ENCODE peak calls at places on chromosomes 12 and 14, in five cellular contexts. E is CD4-positive, alpha-beta T cell; H is uterus; R is hepatocyte; D is SK-N-SH. C is an unnamed sample.

GRCh38 chr12:46449856-46450255 is 77.3 kb upstream of the SLC38A2 start:
- DNase-seq in H (no peak), R (no peak), E (no peak), D (no peak), C (no peak)

GRCh38 chr12:2187195-2187963 is 134.6 kb downstream of the CACNA1C start:
- DNase-seq in H (no peak), D (no peak), E (no peak), R (no peak), C (no peak)

GRCh38 chr14:94380225-94381148 is 7.9 kb downstream of the SERPINA1 start:
- DNase-seq in E (no peak), D (no peak), H (no peak), R (no peak), C (no peak)

GRCh38 chr12:45040977-45041376 is 9.9 kb downstream of the DBX2 start:
- DNase-seq in E (no peak), H (no peak), R (no peak), D (no peak), C (no peak)

GRCh38 chr12:96132819-96133218 is 61.4 kb upstream of the ELK3 start:
- DNase-seq in H (no peak), E (peak), R (no peak), D (no peak), C (no peak)

GRCh38 chr12:27176765-27177164 is 67.3 kb upstream of the STK38L start:
- DNase-seq in R (no peak), H (no peak), E (no peak), D (no peak), C (peak)

GRCh38 chr14:103071544-103072251 is 12.3 kb upstream of the LBHD2 start:
- DNase-seq in E (no peak), R (no peak), D (no peak), H (no peak), C (no peak)

GRCh38 chr12:7681535-7681934 is 14.0 kb downstream of the GDF3 start:
- DNase-seq in H (no peak), R (no peak), D (no peak), E (no peak), C (no peak)

GRCh38 chr12:1592444-1593231 is 1.7 kb downstream of the FBXL14 start:
- DNase-seq in D (peak), H (no peak), R (peak), E (peak), C (no peak)

GRCh38 chr12:77377116-77377515 is 311.7 kb upstream of the E2F7 start:
- DNase-seq in H (no peak), R (no peak), D (no peak), E (no peak), C (no peak)

GRCh38 chr14:22047105-22047504 is 373.5 kb upstream of the OR4E1 start:
- DNase-seq in R (peak), H (no peak), E (peak), D (no peak), C (no peak)

GRCh38 chr12:67630373-67631088 is 18.0 kb upstream of the DYRK2 start:
- DNase-seq in D (peak), E (peak), R (no peak), H (peak), C (peak)

GRCh38 chr12:41521872-41522379 is 333.8 kb downstream of the PDZRN4 start:
- DNase-seq in E (no peak), H (no peak), R (peak), D (no peak), C (no peak)

GRCh38 chr12:94207467-94208432 is 59.4 kb downstream of the PLXNC1 start:
- DNase-seq in R (no peak), H (no peak), D (no peak), E (peak), C (peak)

GRCh38 chr12:12726543-12727093 is 9.4 kb downstream of the CDKN1B start:
- DNase-seq in D (peak), E (no peak), R (no peak), H (no peak), C (no peak)

GRCh38 chr12:12725956-12726542 is 8.9 kb downstream of the CDKN1B start:
- DNase-seq in E (no peak), R (no peak), H (no peak), D (no peak), C (no peak)

GRCh38 chr12:12723681-12724420 is 6.7 kb downstream of the CDKN1B start:
- DNase-seq in H (peak), R (peak), E (peak), D (peak), C (no peak)

GRCh38 chr12:12724421-12725085 is 7.4 kb downstream of the CDKN1B start:
- DNase-seq in E (no peak), R (no peak), D (peak), H (no peak), C (no peak)

DNA sequence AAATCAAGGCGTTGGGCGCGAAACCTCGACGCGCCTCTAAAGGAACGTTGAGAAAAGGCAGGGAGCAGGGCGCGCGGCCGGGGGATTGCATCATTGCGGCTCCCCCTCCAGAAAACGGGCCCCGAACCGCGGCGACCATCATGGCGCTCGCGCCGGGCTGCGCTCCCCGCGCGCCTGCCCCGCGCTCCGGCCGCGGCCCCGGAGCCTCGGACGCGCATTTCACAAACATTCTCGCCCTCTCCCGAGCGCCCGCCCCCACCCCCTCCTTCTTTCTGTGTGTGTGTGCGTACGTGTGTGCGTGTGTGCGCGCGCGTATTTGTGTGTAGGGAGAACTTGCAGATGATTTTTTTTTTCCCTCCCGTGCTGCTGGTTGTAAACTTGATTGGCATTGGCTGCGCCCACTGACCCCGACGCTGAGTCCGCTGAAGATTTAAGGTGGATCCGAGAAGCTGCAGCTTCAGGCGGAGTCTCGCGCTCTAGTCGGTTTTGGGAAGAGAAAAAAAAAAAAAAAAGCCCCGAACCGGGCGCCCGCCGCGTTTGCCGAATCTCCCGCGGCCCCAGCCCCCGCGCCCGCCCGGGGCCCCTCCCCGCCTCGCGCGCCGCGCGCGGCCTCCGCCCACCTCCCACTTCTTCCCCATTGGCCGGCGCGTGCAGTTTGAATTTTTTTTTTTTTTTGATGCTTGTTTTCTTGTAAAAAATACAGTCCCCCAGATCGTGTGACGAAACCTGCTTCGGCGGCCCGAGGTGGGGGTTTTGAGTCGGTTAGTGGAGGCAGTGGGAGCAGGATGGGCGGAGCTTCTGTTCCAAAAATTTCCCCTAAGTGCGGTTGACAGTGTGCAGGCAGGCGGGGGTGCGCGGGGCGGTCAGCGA is 8.2 kb downstream of the CDKN1B start:
- DNase-seq in D (peak), H (peak), E (peak), R (peak), C (peak)
- TF ChIP-seq CTCF in D (no peak), H (peak), E (no peak), R (no peak), C (no peak)

GRCh38 chr12:14618990-14619389 is 51.3 kb upstream of the PLBD1 start:
- DNase-seq in E (no peak), H (no peak), D (peak), R (no peak), C (no peak)
- TF ChIP-seq CTCF in E (peak), H (peak), D (peak), R (peak), C (peak)

GRCh38 chr12:75488553-75488952 is 8.0 kb downstream of the GLIPR1 start:
- DNase-seq in R (peak), E (no peak), D (peak), H (no peak), C (no peak)
- TF ChIP-seq CTCF in R (peak), E (peak), D (peak), H (peak), C (peak)

GRCh38 chr14:58809520-58809919 is 171.8 kb downstream of the DACT1 start:
- DNase-seq in R (no peak), H (no peak), D (no peak), E (no peak), C (no peak)

GRCh38 chr14:58807271-58807670 is 169.5 kb downstream of the DACT1 start:
- DNase-seq in E (no peak), R (no peak), H (no peak), D (no peak), C (no peak)

GRCh38 chr14:58805605-58806358 is 168.0 kb downstream of the DACT1 start:
- DNase-seq in R (peak), E (no peak), H (no peak), D (no peak), C (no peak)

GRCh38 chr14:58812050-58812690 is 174.4 kb downstream of the DACT1 start:
- DNase-seq in D (peak), H (no peak), E (no peak), R (no peak), C (no peak)

DNA sequence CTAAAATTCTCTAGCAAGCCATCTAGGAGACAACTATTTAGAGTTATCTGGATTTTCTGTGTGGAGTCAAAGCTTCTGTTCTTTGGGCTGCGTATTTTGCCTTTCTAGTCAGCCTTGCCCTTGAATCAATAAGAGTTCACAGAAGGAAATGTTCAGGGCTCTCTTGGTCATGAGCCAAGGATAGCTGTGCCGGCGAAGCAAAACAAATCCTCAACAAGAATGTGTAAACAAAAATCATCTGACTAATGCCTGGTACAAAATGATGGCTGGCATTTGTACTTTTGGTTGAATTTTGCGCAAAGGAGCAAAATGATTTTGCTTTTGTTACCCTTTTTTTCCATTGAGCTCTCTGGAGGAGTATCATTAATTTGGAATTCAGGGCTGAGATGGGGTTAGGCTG is 171.1 kb downstream of the DACT1 start:
- DNase-seq in R (peak), D (no peak), H (no peak), E (no peak), C (no peak)
- TF ChIP-seq CTCF in R (no peak), D (no peak), H (no peak), E (no peak), C (no peak)

DNA sequence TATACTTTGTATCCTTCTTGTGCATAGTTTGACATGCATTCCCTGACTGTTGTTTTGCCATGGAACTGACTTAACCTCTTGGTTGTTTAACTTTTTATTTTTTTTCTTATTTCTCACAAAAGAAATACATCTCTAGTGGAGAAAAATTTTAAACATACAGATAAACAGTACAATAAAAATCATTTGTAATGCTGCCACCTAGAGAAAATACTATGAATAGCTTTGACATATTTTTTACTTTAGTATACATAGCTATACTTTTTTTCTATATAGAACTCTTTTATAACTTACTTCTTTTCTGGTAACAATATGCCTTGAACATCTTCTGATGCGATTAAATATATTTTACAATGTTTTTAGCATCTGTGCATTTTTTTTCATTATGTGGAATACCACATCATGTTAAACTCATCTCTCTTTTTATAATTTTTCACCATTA is 184.5 kb downstream of the AKAP6 start:
- DNase-seq in E (no peak), D (no peak), H (no peak), R (no peak), C (no peak)
- TF ChIP-seq CTCF in E (no peak), D (peak), H (peak), R (peak), C (peak)

GRCh38 chr12:105053116-105053572 is 31.1 kb downstream of the ALDH1L2 start:
- DNase-seq in D (peak), R (peak), E (peak), H (peak), C (peak)
- TF ChIP-seq CTCF in D (peak), R (peak), E (peak), H (peak), C (peak)

DNA sequence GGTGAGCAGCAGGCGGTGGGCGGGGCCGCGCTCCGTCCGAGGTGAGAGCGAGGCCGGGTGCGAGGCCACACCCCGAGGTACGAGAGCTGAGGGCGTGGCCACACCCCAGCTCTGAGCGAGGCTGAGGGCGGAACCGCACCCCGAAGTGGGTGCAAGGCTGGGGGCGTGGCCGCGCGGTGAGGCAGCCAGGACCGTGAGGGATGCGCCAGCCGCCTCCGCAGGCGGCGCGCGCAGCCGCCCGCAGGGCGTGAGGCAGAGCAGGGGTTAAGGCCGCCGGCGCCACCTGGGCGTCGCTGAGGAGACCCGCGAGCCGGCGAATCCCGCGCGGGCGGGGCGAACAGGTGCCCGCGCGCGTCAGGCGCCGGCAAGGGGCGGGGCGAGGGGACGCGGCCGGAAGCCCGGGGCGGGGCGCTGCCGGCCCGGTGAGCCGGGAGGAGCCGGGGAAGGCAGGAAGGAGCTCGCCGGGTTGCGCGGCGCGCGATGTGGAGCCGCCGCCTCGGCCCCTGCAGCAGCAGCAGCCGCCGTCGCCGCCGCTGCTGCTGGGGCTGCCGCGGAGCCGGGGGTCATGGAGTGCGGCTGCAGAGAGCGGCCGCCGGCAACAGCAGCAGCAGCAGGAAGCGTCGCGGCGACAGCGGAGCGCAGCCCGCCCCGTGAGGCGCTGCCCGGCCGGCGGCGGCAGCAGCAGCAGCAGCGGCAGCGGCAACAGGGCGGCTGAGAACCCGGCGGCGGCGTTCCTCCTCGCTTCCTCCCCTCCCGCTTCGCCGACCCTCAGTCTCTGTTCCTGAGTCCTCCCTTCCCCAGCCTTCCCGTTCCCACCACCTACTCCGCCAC is at the start of gene BICDL1:
- DNase-seq in H (peak), D (peak), E (peak), R (peak), C (peak)
- TF ChIP-seq CTCF in H (no peak), D (no peak), E (no peak), R (no peak), C (no peak)

GRCh38 chr14:62301076-62301475 is 538.9 kb downstream of the SNAPC1 start:
- DNase-seq in E (no peak), D (no peak), H (no peak), R (no peak), C (no peak)
- TF ChIP-seq CTCF in E (no peak), D (no peak), H (no peak), R (no peak), C (no peak)

GRCh38 chr12:120631097-120631496 is 9.3 kb upstream of the CABP1 start:
- DNase-seq in D (no peak), R (no peak), H (no peak), E (no peak), C (no peak)

GRCh38 chr12:120630139-120630895 is 10.1 kb upstream of the CABP1 start:
- DNase-seq in H (no peak), D (peak), E (no peak), R (no peak), C (no peak)

GRCh38 chr12:120628919-120629318 is 11.5 kb upstream of the CABP1 start:
- DNase-seq in R (peak), H (no peak), D (peak), E (no peak), C (no peak)

GRCh38 chr12:120620624-120621023 is 19.8 kb upstream of the CABP1 start:
- DNase-seq in E (no peak), H (no peak), D (no peak), R (peak), C (no peak)

GRCh38 chr12:120625557-120626419 is 14.6 kb upstream of the CABP1 start:
- DNase-seq in R (no peak), E (peak), D (peak), H (no peak), C (no peak)
- TF ChIP-seq CTCF in R (peak), E (no peak), D (peak), H (no peak), C (no peak)

GRCh38 chr12:64181504-64182291 is 40.4 kb downstream of the KICS2 start:
- DNase-seq in D (peak), E (no peak), R (peak), H (peak), C (no peak)
- TF ChIP-seq CTCF in D (peak), E (no peak), R (peak), H (peak), C (no peak)

C was measured in CD14-positive monocyte.